ENCODE peak calls at places on chromosomes 12 and 14, in nine cellular contexts. L, J, C, Q, F, O, S, K and W are unnamed samples.
A peak's percentile ranks its signal among the peaks of the same experiment; 100 is the strongest.

GRCh38 chr14:100463937-100464336 is 123.3 kb downstream of the BEGAIN start:
- DNase-seq in L (no peak), J (no peak), C (no peak), Q (no peak), F (no peak), O (no peak), S (no peak), K (no peak), W (no peak)

GRCh38 chr12:480831-481230 is 21.1 kb downstream of the B4GALNT3 start:
- DNase-seq in L (no peak), J (peak; percentile 89), C (no peak), Q (no peak), F (peak; percentile 5), O (no peak), S (no peak), K (peak; percentile 11), W (no peak)

GRCh38 chr12:32126720-32127119 is 20.1 kb downstream of the BICD1 start:
- DNase-seq in L (no peak), J (no peak), C (no peak), Q (peak; percentile 76), F (no peak), O (no peak), S (no peak), K (no peak), W (no peak)

GRCh38 chr12:55717397-55718007 is 1.7 kb downstream of the BLOC1S1 start:
- DNase-seq in L (no peak), J (no peak), C (no peak), Q (no peak), F (no peak), O (no peak), S (no peak), K (peak; percentile 49), W (no peak)

GRCh38 chr12:113844495-113845175 is 121.5 kb downstream of the RBM19 start:
- DNase-seq in L (no peak), J (no peak), C (no peak), Q (no peak), F (no peak), O (no peak), S (no peak), K (no peak), W (no peak)

GRCh38 chr12:62697893-62698292 is 231.3 kb downstream of the MON2 start:
- DNase-seq in L (no peak), J (no peak), C (no peak), Q (no peak), F (no peak), O (no peak), S (no peak), K (no peak), W (no peak)

GRCh38 chr14:56129941-56130340 is 11.7 kb downstream of the PELI2 start:
- DNase-seq in L (no peak), J (no peak), C (no peak), Q (no peak), F (no peak), O (no peak), S (no peak), K (no peak), W (no peak)

GRCh38 chr14:97185186-97185585 is 388.0 kb downstream of the VRK1 start:
- DNase-seq in L (peak; percentile 35), J (no peak), C (no peak), Q (no peak), F (no peak), O (no peak), S (no peak), K (no peak), W (no peak)

GRCh38 chr12:96677363-96677762 is 188.0 kb downstream of the CFAP54 start:
- DNase-seq in L (no peak), J (no peak), C (no peak), Q (no peak), F (no peak), O (no peak), S (no peak), K (no peak), W (no peak)

GRCh38 chr12:75889214-75889613 is 142.4 kb downstream of the PHLDA1 start:
- DNase-seq in L (no peak), J (no peak), C (no peak), Q (no peak), F (no peak), O (no peak), S (no peak), K (no peak), W (no peak)

GRCh38 chr14:54570651-54571415 is 3.9 kb downstream of the SAMD4A start:
- DNase-seq in L (no peak), J (no peak), C (no peak), Q (peak; percentile 74), F (no peak), O (no peak), S (no peak), K (peak; percentile 92), W (no peak)

GRCh38 chr12:119145367-119145766 is 33.4 kb upstream of the HSPB8 start:
- DNase-seq in L (no peak), J (no peak), C (no peak), Q (no peak), F (no peak), O (no peak), S (no peak), K (no peak), W (no peak)

GRCh38 chr12:85279449-85280137 is 427 bp upstream of the ALX1 start:
- DNase-seq in L (no peak), J (no peak), C (peak; percentile 29), Q (no peak), F (no peak), O (no peak), S (no peak), K (no peak), W (no peak)

GRCh38 chr14:96213871-96214465 is 9.3 kb downstream of the BDKRB2 start:
- DNase-seq in L (no peak), J (no peak), C (no peak), Q (no peak), F (no peak), O (no peak), S (no peak), K (no peak), W (no peak)

GRCh38 chr12:66176525-66176924 is 6.7 kb upstream of the TMBIM4 start:
- DNase-seq in L (no peak), J (no peak), C (no peak), Q (no peak), F (no peak), O (no peak), S (no peak), K (no peak), W (no peak)

GRCh38 chr14:75126121-75126544 is 715 bp downstream of the NEK9 start:
- DNase-seq in L (peak; percentile 36), J (no peak), C (no peak), Q (no peak), F (no peak), O (peak; percentile 16), S (no peak), K (peak; percentile 2), W (no peak)

GRCh38 chr14:78157855-78158436 is 12.2 kb upstream of the NRXN3 start:
- DNase-seq in L (no peak), J (no peak), C (no peak), Q (no peak), F (no peak), O (no peak), S (peak; percentile 68), K (no peak), W (no peak)

GRCh38 chr14:101185081-101185835 is 281.7 kb upstream of the RTL1 start:
- DNase-seq in L (no peak), J (peak; percentile 36), C (no peak), Q (no peak), F (peak; percentile 43), O (no peak), S (peak; percentile 38), K (no peak), W (no peak)

GRCh38 chr12:1691123-1692007 is 495 bp downstream of the ADIPOR2 start:
- DNase-seq in L (no peak), J (no peak), C (peak; percentile 73), Q (no peak), F (no peak), O (peak; percentile 39), S (peak; percentile 82), K (no peak), W (no peak)

GRCh38 chr14:74502236-74503019 is 8.9 kb downstream of the ISCA2 start:
- DNase-seq in L (no peak), J (peak; percentile 47), C (no peak), Q (no peak), F (peak; percentile 42), O (peak; percentile 44), S (no peak), K (peak; percentile 53), W (no peak)

DNA sequence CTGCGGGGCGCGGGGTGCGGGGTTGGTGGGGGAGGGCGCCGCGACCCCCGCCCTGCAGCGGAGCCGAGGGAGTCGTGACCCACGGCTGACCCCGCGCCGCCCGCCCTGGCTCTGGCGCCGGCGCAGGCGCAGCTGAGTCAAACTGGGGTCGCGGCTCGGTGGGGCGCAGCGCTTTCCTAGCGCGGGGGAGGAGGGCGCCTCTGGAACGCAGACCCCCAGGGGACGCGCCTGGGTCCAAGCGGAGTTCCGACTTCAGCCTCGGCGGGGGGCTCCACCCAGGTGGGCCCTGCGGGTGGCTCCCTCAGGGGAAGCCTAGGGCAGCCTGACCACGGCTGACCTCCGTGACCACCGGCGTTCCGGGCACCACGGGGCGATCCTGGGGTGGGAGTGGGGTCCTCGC is 467 bp upstream of the ANHX start:
- DNase-seq in L (no peak), J (no peak), C (no peak), Q (no peak), F (no peak), O (no peak), S (no peak), K (no peak), W (no peak)
- H3K9me3 ChIP-seq in L (no peaks in the 10 kb centered on the region), J (no peaks in the 10 kb centered on the region), C (peaks cover 4% of the 10 kb centered on the region), Q (peaks cover 73% of the 10 kb centered on the region), F (no peaks in the 10 kb centered on the region), O (peaks cover 69% of the 10 kb centered on the region), S (no peaks in the 10 kb centered on the region), K (no peaks in the 10 kb centered on the region), W (peaks cover 3% of the 10 kb centered on the region)

DNA sequence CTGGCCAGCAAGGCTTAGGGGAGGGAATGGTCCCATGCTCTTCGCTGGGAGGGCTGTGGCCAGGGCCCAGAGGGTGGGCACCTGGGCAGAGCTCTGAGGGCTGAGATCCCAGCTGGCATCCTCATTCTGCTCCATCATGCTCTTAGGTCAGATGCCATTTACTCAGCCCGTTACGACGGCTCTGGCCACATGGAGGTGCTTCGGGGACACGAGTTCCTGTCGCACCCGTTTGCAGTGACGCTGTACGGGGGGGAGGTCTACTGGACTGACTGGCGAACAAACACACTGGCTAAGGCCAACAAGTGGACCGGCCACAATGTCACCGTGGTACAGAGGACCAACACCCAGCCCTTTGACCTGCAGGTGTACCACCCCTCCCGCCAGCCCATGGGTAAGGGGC is 30.8 kb upstream of the LRP1-AS start:
- DNase-seq in L (no peak), J (no peak), C (no peak), Q (no peak), F (no peak), O (no peak), S (no peak), K (no peak), W (no peak)
- H3K9me3 ChIP-seq in L (no peaks in the 10 kb centered on the region), J (no peaks in the 10 kb centered on the region), C (no peaks in the 10 kb centered on the region), Q (no peaks in the 10 kb centered on the region), F (no peaks in the 10 kb centered on the region), O (no peaks in the 10 kb centered on the region), S (no peaks in the 10 kb centered on the region), K (no peaks in the 10 kb centered on the region), W (no peaks in the 10 kb centered on the region)

GRCh38 chr14:70730393-70730792 is 78.9 kb downstream of the MAP3K9 start:
- DNase-seq in L (no peak), J (no peak), C (no peak), Q (no peak), F (no peak), O (no peak), S (no peak), K (no peak), W (no peak)
- H3K9me3 ChIP-seq in L (no peaks in the 10 kb centered on the region), J (no peaks in the 10 kb centered on the region), C (no peaks in the 10 kb centered on the region), Q (no peaks in the 10 kb centered on the region), F (no peaks in the 10 kb centered on the region), O (no peaks in the 10 kb centered on the region), S (no peaks in the 10 kb centered on the region), K (no peaks in the 10 kb centered on the region), W (no peaks in the 10 kb centered on the region)

GRCh38 chr14:28630100-28630499 is 136.5 kb upstream of the FOXG1 start:
- DNase-seq in L (no peak), J (no peak), C (no peak), Q (no peak), F (no peak), O (no peak), S (no peak), K (no peak), W (no peak)
- H3K9me3 ChIP-seq in L (no peaks in the 10 kb centered on the region), J (no peaks in the 10 kb centered on the region), C (no peaks in the 10 kb centered on the region), Q (peaks cover 10% of the 10 kb centered on the region), F (no peaks in the 10 kb centered on the region), O (no peaks in the 10 kb centered on the region), S (no peaks in the 10 kb centered on the region), K (no peaks in the 10 kb centered on the region), W (no peaks in the 10 kb centered on the region)